ENCODE peak calls at places on chromosomes 3 and 15, in seven cellular contexts. P is IMR-90, A is mesenchymal stem cell, X is neuronal stem cell, E is H9, V is mesendoderm, B is H1. S is an unnamed sample.

GRCh38 chr15:74768771-74769342 is 13.0 kb upstream of the CSK start:
- DNase-seq in P (peak; percentile 41), A (peak; percentile 67), X (no peak), E (peak; percentile 81), V (peak; percentile 77), B (no peak), S (peak; percentile 48)

GRCh38 chr3:144859057-144859626 is 887.5 kb downstream of the DIPK2A start:
- DNase-seq in P (no peak), A (no peak), X (no peak), E (peak; percentile 34), V (no peak), B (no peak), S (no peak)

GRCh38 chr3:56855856-56856538 is 54.2 kb upstream of the ARHGEF3 start:
- DNase-seq in P (no peak), A (peak; percentile 60), X (peak; percentile 27), E (peak; percentile 68), V (peak; percentile 65), B (peak; percentile 25), S (peak; percentile 57)

GRCh38 chr3:128922804-128923459 is 43.5 kb downstream of the ACAD9 start:
- DNase-seq in P (no peak), A (no peak), X (no peak), E (peak; percentile 5), V (no peak), B (no peak), S (no peak)

GRCh38 chr3:86969500-86970189 is 21.3 kb downstream of the VGLL3 start:
- DNase-seq in P (peak; percentile 61), A (peak; percentile 49), X (no peak), E (peak; percentile 51), V (peak; percentile 81), B (peak; percentile 27), S (peak; percentile 82)

GRCh38 chr3:194058189-194058571 is 77.8 kb upstream of the HES1 start:
- DNase-seq in P (peak; percentile 36), A (peak; percentile 68), X (peak; percentile 72), E (peak; percentile 91), V (peak; percentile 83), B (peak; percentile 69), S (peak; percentile 37)

GRCh38 chr3:140358696-140359095 is 319.2 kb upstream of the TRIM42 start:
- DNase-seq in P (no peak), A (no peak), X (peak; percentile 5), E (no peak), V (no peak), B (no peak), S (no peak)

GRCh38 chr15:67110400-67110799 is 45.0 kb downstream of the SMAD3 start:
- DNase-seq in P (no peak), A (no peak), X (no peak), E (no peak), V (no peak), B (no peak), S (no peak)

GRCh38 chr3:78506038-78506437 is 1261.8 kb downstream of the ROBO1 start:
- DNase-seq in P (no peak), A (peak; percentile 1), X (no peak), E (no peak), V (no peak), B (no peak), S (peak; percentile 2)

DNA sequence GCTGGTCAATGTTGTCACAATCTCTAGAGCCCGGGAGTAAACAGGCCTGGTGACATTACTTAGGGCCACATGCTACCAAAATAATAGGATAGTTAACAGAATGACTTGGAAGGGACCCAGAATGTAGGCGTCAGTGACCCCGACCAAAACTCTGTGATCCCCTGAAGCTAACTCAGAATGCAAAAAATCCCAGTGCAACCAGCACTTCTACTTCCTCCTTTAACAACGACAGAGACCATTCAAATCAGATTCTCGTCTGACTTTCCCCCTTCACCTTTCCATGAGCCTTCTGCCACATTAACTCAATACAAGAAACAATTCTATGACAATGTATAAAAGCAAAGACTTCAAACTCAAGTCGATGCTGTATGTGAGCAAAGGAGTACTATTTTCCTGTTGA is 51.5 kb upstream of the CDV3 start:
- DNase-seq in P (no peak), A (no peak), X (no peak), E (no peak), V (no peak), B (no peak), S (no peak)
- H3K18ac ChIP-seq in P (no peak overlapping the region), A (no peak overlapping the region), X (no peak overlapping the region), E (no peak overlapping the region), V (no peak overlapping the region), B (no peak overlapping the region), S (no peak overlapping the region)

GRCh38 chr3:112013784-112014143 is 15.0 kb downstream of the TAGLN3 start:
- DNase-seq in P (no peak), A (no peak), X (no peak), E (no peak), V (no peak), B (no peak), S (no peak)

GRCh38 chr3:112013058-112013783 is 14.5 kb downstream of the TAGLN3 start:
- DNase-seq in P (peak; percentile 80), A (peak; percentile 82), X (peak; percentile 57), E (peak; percentile 67), V (peak; percentile 80), B (peak; percentile 59), S (peak; percentile 48)

GRCh38 chr3:112011376-112011940 is 12.7 kb downstream of the TAGLN3 start:
- DNase-seq in P (no peak), A (no peak), X (no peak), E (no peak), V (no peak), B (no peak), S (no peak)

GRCh38 chr3:112010631-112011030 is 11.9 kb downstream of the TAGLN3 start:
- DNase-seq in P (peak; percentile 38), A (no peak), X (no peak), E (no peak), V (no peak), B (no peak), S (no peak)

DNA sequence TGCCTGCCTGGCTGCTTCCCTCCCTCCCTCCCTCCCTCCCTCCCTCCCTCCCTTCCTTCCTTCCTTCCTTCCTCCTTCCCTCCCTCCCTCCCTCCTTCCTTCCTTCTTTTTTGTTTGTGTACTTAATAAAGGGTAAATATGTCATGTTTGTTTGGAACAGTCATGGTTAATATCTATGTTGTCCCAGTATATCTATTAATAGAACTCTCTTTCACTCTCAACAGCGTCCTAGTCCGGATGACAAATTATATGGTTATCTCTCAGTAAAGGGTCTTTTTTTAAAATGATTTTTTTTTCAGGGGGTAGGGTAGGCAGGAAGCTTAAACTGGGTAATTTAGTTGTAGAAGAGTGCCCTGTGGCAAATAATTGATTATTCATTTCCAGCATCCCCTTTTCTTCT is 13.5 kb downstream of the TAGLN3 start:
- DNase-seq in P (no peak), A (peak; percentile 14), X (no peak), E (no peak), V (no peak), B (no peak), S (no peak)
- H3K18ac ChIP-seq in P (no peak overlapping the region), A (no peak overlapping the region), X (no peak overlapping the region), E (no peak overlapping the region), V (no peak overlapping the region), B (no peak overlapping the region), S (no peak overlapping the region)

GRCh38 chr3:112384769-112385168 is 51.8 kb downstream of the CD200 start:
- DNase-seq in P (peak; percentile 8), A (no peak), X (no peak), E (no peak), V (no peak), B (no peak), S (no peak)
- H3K18ac ChIP-seq in P (no peak overlapping the region), A (no peak overlapping the region), X (no peak overlapping the region), E (no peak overlapping the region), V (no peak overlapping the region), B (no peak overlapping the region), S (no peak overlapping the region)

DNA sequence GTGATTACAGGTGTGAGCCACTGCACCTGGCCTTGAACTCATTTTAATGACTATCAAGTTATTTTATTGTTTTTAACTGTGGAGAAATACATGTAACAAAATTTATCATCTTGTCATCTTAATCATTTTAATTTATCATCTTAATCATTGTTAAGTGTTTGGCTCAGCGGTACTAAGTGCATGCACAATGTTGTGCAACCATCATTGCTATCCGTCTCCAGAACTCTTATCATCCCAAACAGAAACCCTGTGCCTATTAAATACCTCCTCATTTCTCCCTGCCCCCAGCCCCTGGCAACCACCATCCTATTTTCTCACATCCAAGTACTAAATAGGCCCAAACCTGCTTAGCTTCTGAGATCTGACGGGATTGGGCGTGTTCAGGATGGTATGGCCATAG is 51.5 kb upstream of the UBP1 start:
- DNase-seq in P (no peak), A (no peak), X (no peak), E (no peak), V (no peak), B (no peak), S (no peak)
- H3K18ac ChIP-seq in P (no peak overlapping the region), A (no peak overlapping the region), X (no peak overlapping the region), E (no peak overlapping the region), V (no peak overlapping the region), B (no peak overlapping the region), S (no peak overlapping the region)

GRCh38 chr3:179432451-179432850 is 18.8 kb downstream of the GNB4 start:
- DNase-seq in P (no peak), A (no peak), X (no peak), E (no peak), V (no peak), B (no peak), S (no peak)
- H3K18ac ChIP-seq in P (no peak overlapping the region), A (no peak overlapping the region), X (no peak overlapping the region), E (no peak overlapping the region), V (no peak overlapping the region), B (no peak overlapping the region), S (no peak overlapping the region)

DNA sequence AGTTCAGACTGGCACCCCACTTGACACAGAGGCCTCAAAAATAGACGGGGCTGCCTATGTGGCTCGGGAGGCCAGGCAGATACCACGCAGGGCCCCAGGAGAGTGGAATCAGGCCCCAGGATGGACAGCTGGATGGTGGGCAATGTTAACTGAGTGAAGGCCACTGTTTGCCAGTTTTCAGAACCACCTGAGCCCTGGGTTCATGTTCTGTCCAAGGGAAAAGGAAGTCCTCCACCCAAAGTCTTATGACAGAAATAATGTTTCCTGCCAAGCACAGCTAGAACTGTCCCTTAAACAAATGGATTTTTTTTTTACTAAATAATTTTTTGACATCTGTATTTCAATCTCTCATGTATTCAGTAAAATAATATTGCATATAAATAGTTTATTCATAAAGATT is 228.4 kb downstream of the KLF13 start:
- DNase-seq in P (no peak), A (no peak), X (no peak), E (no peak), V (no peak), B (no peak), S (no peak)
- H3K18ac ChIP-seq in P (no peak overlapping the region), A (no peak overlapping the region), X (no peak overlapping the region), E (no peak overlapping the region), V (no peak overlapping the region), B (no peak overlapping the region), S (no peak overlapping the region)

S was measured in trophoblast cell.